ENCODE peak calls at places on chromosomes 7 and 10, in nine cellular contexts. F is posterior vena cava; V is RKO; U is activated T-cell treated with anti-CD3 and anti-CD28 coated beads for 48 hours; W is H54; P is stimulated activated CD4-positive, alpha-beta T cell treated with anti-CD3 and anti-CD28 coated beads, Interleukin-4, amount 100 ng/mL, for 24 hours; R is SK-MEL-5; E is left kidney; M is fibroblast of lung. K is an unnamed sample.

GRCh38 chr7:139697031-139697430 is 80.8 kb downstream of the HIPK2 start:
- DNase-seq in M (no peak), W (no peak), R (no peak), U (no peak), P (no peak), V (no peak), E (no peak), F (no peak), K (no peak)

GRCh38 chr7:150799741-150800575 is at the start of gene TMEM176B:
- DNase-seq in E (peak), M (no peak), V (no peak), W (no peak), U (no peak), F (peak), R (no peak), P (no peak), K (no peak)

GRCh38 chr10:43049081-43049551 is 27.8 kb upstream of the RET start:
- DNase-seq in W (no peak), R (no peak), M (no peak), P (no peak), F (peak), V (no peak), E (no peak), U (no peak), K (no peak)

GRCh38 chr10:29407280-29407858 is 118.5 kb downstream of the LYZL1 start:
- DNase-seq in E (no peak), P (no peak), R (no peak), M (no peak), U (no peak), F (no peak), V (peak), W (no peak), K (no peak)

GRCh38 chr10:112904000-112904399 is 46.0 kb upstream of the TCF7L2 start:
- DNase-seq in W (peak), U (no peak), F (no peak), M (no peak), V (peak), P (no peak), E (no peak), R (no peak), K (no peak)

GRCh38 chr10:95395947-95396449 is 105.2 kb upstream of the PDLIM1 start:
- DNase-seq in V (no peak), W (no peak), E (no peak), F (no peak), U (no peak), P (no peak), R (no peak), M (no peak), K (no peak)

GRCh38 chr7:146982482-146982881 is 865.9 kb downstream of the CNTNAP2 start:
- DNase-seq in M (no peak), U (no peak), F (no peak), V (no peak), E (no peak), P (no peak), W (no peak), R (no peak), K (no peak)

GRCh38 chr7:149635561-149636329 is 137.6 kb downstream of the ZNF467 start:
- DNase-seq in V (no peak), M (no peak), U (peak), F (peak), E (no peak), R (peak), W (no peak), P (no peak), K (no peak)

GRCh38 chr10:105837951-105838350 is 1196.9 kb downstream of the SORCS3 start:
- DNase-seq in U (no peak), R (peak), W (peak), M (peak), P (no peak), F (no peak), E (peak), V (no peak), K (peak)

GRCh38 chr10:6068422-6068821 is 6.3 kb upstream of the IL2RA start:
- DNase-seq in M (no peak), W (no peak), E (no peak), V (no peak), U (no peak), F (peak), P (peak), R (no peak), K (no peak)

GRCh38 chr7:129550673-129551360 is 48.5 kb downstream of the SMKR1 start:
- DNase-seq in F (peak), E (no peak), U (no peak), P (no peak), W (no peak), M (no peak), V (no peak), R (no peak), K (no peak)

GRCh38 chr7:37442268-37442667 is 6.4 kb downstream of the ELMO1 start:
- DNase-seq in F (no peak), E (no peak), V (no peak), U (no peak), W (no peak), M (no peak), P (no peak), R (no peak), K (no peak)

GRCh38 chr10:30537586-30537985 is 92.0 kb downstream of the LYZL2 start:
- DNase-seq in P (no peak), M (no peak), W (no peak), V (no peak), F (no peak), U (no peak), E (no peak), R (no peak), K (no peak)

GRCh38 chr10:5404188-5405041 is at the start of gene TUBAL3:
- DNase-seq in V (peak), E (no peak), W (no peak), M (no peak), U (no peak), P (no peak), F (no peak), R (no peak), K (no peak)

GRCh38 chr10:79024716-79025112 is 44.1 kb upstream of the ZMIZ1 start:
- DNase-seq in F (no peak), U (no peak), M (no peak), V (no peak), E (no peak), R (no peak), P (no peak), W (no peak), K (no peak)

GRCh38 chr10:35265435-35265834 is 70.9 kb upstream of the CCNY start:
- DNase-seq in M (peak), F (no peak), U (no peak), V (no peak), W (no peak), P (no peak), R (no peak), E (peak), K (no peak)

GRCh38 chr10:109899578-109900355 is 23.5 kb downstream of the XPNPEP1 start:
- DNase-seq in U (no peak), R (no peak), V (no peak), W (no peak), E (no peak), M (peak), F (peak), P (no peak), K (no peak)

GRCh38 chr7:17598846-17599245 is 300.4 kb downstream of the AHR start:
- DNase-seq in P (no peak), M (no peak), V (peak), E (no peak), R (no peak), W (no peak), U (no peak), F (no peak), K (no peak)

GRCh38 chr10:70664702-70665195 is 7.6 kb upstream of the ADAMTS14 start:
- DNase-seq in E (peak), W (peak), F (no peak), V (peak), M (peak), P (no peak), R (peak), U (no peak), K (peak)

GRCh38 chr7:98110249-98111022 is 3.8 kb downstream of the LMTK2 start:
- DNase-seq in E (peak), U (no peak), P (no peak), F (no peak), R (no peak), V (no peak), M (no peak), W (no peak), K (no peak)

GRCh38 chr10:112327678-112328077 is 44.5 kb downstream of the TECTB start:
- DNase-seq in M (no peak), P (no peak), V (no peak), E (no peak), U (no peak), W (no peak), F (no peak), R (no peak), K (no peak)

GRCh38 chr7:2802504-2803341 is 41.4 kb downstream of the GNA12 start:
- DNase-seq in F (no peak), E (no peak), V (no peak), W (no peak), R (no peak), M (peak), U (no peak), P (no peak), K (no peak)

K was measured in kidney epithelial cell.